ENCODE peak calls at places on chromosomes 2 and 18, in seven cellular contexts. D is iPS DF 19.7, Q is breast epithelium, Y is T-helper 1 cell, Z is endothelial cell, M is epithelial cell of esophagus, N is left colon. W is an unnamed sample.

GRCh38 chr2:174337337-174338154 is 2.8 kb downstream of the SP9 start:
- DNase-seq in Z (peak), Q (no peak), M (peak), N (no peak), D (no peak), Y (peak), W (no peak)

GRCh38 chr2:47697000-47697601 is 85.8 kb upstream of the MSH6 start:
- DNase-seq in Y (no peak), Q (no peak), N (no peak), M (no peak), D (no peak), Z (no peak), W (no peak)

GRCh38 chr2:235694721-235695601 is 201.1 kb downstream of the AGAP1 start:
- DNase-seq in D (no peak), Z (no peak), Q (no peak), Y (no peak), N (peak), M (no peak), W (no peak)

GRCh38 chr2:20469595-20469994 is 22.7 kb downstream of the RHOB start:
- DNase-seq in N (no peak), D (no peak), Q (no peak), Z (no peak), Y (no peak), M (no peak), W (no peak)

GRCh38 chr2:237472187-237472712 is 14.8 kb upstream of the MLPH start:
- DNase-seq in N (no peak), Y (no peak), M (no peak), D (no peak), Q (no peak), Z (no peak), W (no peak)

GRCh38 chr18:8929381-8929780 is 173.1 kb upstream of the NDUFV2 start:
- DNase-seq in D (no peak), N (no peak), Y (no peak), Z (no peak), M (no peak), Q (no peak), W (no peak)

GRCh38 chr2:203453858-203454451 is 81.1 kb downstream of the RAPH1 start:
- DNase-seq in Y (peak), N (no peak), D (no peak), M (peak), Q (no peak), Z (peak), W (peak)

GRCh38 chr2:172947461-172947860 is 128.2 kb upstream of the MAP3K20 start:
- DNase-seq in M (no peak), Y (no peak), Q (no peak), N (no peak), D (no peak), Z (no peak), W (no peak)

GRCh38 chr2:211673054-211673628 is 865.5 kb downstream of the ERBB4 start:
- DNase-seq in Z (no peak), Q (no peak), Y (no peak), M (no peak), N (no peak), D (no peak), W (no peak)

GRCh38 chr2:6184532-6185302 is 492.5 kb downstream of the SOX11 start:
- DNase-seq in Z (no peak), Y (no peak), D (no peak), N (no peak), Q (no peak), M (no peak), W (no peak)

W was measured in activated gamma-delta T cell treated with Interleukin-2 at 50 U/mL for 16 hours.